ENCODE peak calls at places on chromosomes 12 and 14, in six cellular contexts. F, O, Y, S, U and P are unnamed samples.

GRCh38 chr14:73787760-73788508 is 63.7 kb upstream of the PTGR2 start:
- DNase-seq in F (no peak), O (no peak), Y (no peak), S (peak), U (peak), P (no peak)

GRCh38 chr14:94113908-94114588 is 3.5 kb downstream of the IFI27 start:
- DNase-seq in F (no peak), O (peak), Y (no peak), S (peak), U (no peak), P (no peak)

GRCh38 chr14:99440278-99440677 is 40.4 kb downstream of the SETD3 start:
- DNase-seq in F (no peak), O (no peak), Y (no peak), S (no peak), U (no peak), P (peak)

GRCh38 chr14:65334765-65335411 is 77.6 kb upstream of the FUT8 start:
- DNase-seq in F (peak), O (peak), Y (no peak), S (no peak), U (no peak), P (peak)

GRCh38 chr12:51128905-51129304 is 44.0 kb downstream of the TFCP2 start:
- DNase-seq in F (no peak), O (no peak), Y (no peak), S (peak), U (no peak), P (no peak)

GRCh38 chr12:16564675-16565074 is 41.3 kb downstream of the LMO3 start:
- DNase-seq in F (peak), O (no peak), Y (no peak), S (no peak), U (no peak), P (no peak)

GRCh38 chr14:31909977-31910376 is 167.1 kb upstream of the ARHGAP5 start:
- DNase-seq in F (no peak), O (no peak), Y (no peak), S (no peak), U (no peak), P (no peak)

GRCh38 chr12:117067016-117067415 is 32.2 kb downstream of the TESC start:
- DNase-seq in F (no peak), O (no peak), Y (no peak), S (no peak), U (no peak), P (no peak)

GRCh38 chr12:93773122-93773871 is 96.1 kb downstream of the CRADD start:
- DNase-seq in F (no peak), O (no peak), Y (no peak), S (peak), U (peak), P (peak)

GRCh38 chr14:38113546-38113945 is 94.2 kb upstream of the SSTR1 start:
- DNase-seq in F (no peak), O (no peak), Y (no peak), S (no peak), U (no peak), P (no peak)

GRCh38 chr12:106245767-106246166 is 2.1 kb downstream of the CKAP4 start:
- DNase-seq in F (peak), O (peak), Y (no peak), S (peak), U (peak), P (peak)

GRCh38 chr12:25960926-25961325 is 2.4 kb downstream of the RASSF8 start:
- DNase-seq in F (no peak), O (no peak), Y (no peak), S (peak), U (no peak), P (no peak)

GRCh38 chr14:35231207-35231755 is 60.9 kb upstream of the PSMA6 start:
- DNase-seq in F (no peak), O (no peak), Y (no peak), S (no peak), U (no peak), P (no peak)

GRCh38 chr12:643478-644292 is 19.6 kb downstream of the NINJ2 start:
- DNase-seq in F (peak), O (no peak), Y (no peak), S (no peak), U (no peak), P (no peak)

GRCh38 chr12:644293-644639 is 19.0 kb downstream of the NINJ2 start:
- DNase-seq in F (no peak), O (no peak), Y (no peak), S (no peak), U (no peak), P (no peak)

GRCh38 chr12:645563-646071 is 17.6 kb downstream of the NINJ2 start:
- DNase-seq in F (peak), O (no peak), Y (no peak), S (peak), U (peak), P (no peak)

GRCh38 chr12:644818-645552 is 18.3 kb downstream of the NINJ2 start:
- DNase-seq in F (no peak), O (no peak), Y (no peak), S (no peak), U (no peak), P (no peak)

DNA sequence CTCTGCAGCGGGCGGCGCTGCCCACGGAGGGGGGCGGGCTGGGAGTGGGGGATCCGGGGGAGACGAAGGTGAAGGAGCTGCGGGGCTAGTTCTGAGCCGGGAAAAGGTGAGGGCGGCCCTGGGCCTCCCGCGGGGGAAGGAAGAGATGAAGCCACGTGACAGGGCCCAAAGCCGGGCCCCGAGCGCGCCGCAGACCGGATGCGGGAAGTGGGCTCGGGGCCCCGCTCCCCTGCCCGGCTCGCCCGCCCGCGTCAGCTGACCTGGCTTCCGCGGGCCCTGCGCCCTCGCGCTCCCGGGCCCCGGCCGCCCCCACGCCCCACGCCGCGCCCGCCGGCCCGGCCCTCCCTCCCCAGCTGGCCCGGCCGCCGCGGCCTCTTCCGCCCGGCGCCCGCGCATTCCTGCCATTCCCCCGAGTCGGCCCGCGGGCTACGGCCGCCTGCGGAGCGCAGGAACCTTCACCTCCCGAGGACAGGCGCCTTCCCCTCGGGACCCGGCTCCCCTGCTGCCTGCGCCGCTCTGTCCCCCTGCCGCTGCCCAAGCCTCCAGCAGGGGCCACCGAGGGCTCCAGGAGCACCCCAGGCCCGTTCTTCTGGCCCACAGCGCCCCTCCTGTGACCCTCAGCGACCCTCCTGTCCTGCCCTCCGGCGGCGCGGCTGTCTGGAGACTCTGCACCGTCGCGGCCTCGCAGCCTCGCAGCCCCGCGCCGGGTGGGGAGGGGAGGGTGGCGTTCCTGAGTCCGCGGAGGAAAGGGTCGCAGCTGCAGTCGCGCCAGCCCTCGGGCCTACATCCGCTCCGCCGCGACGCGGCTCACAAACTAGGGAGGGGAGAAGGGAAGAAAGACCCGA is 20.4 kb downstream of the NINJ2 start:
- DNase-seq in F (peak), O (peak), Y (peak), S (peak), U (peak), P (peak)
- H2BK5ac ChIP-seq in F (peak), O (no peak), Y (peak), S (peak), U (peak), P (peak)

GRCh38 chr14:77158175-77158908 is 16.8 kb upstream of the ZDHHC22 start:
- DNase-seq in F (peak), O (peak), Y (peak), S (peak), U (peak), P (peak)
- H2BK120ac ChIP-seq in F (no peak), O (no peak), Y (no peak), S (peak), U (peak), P (no peak)

DNA sequence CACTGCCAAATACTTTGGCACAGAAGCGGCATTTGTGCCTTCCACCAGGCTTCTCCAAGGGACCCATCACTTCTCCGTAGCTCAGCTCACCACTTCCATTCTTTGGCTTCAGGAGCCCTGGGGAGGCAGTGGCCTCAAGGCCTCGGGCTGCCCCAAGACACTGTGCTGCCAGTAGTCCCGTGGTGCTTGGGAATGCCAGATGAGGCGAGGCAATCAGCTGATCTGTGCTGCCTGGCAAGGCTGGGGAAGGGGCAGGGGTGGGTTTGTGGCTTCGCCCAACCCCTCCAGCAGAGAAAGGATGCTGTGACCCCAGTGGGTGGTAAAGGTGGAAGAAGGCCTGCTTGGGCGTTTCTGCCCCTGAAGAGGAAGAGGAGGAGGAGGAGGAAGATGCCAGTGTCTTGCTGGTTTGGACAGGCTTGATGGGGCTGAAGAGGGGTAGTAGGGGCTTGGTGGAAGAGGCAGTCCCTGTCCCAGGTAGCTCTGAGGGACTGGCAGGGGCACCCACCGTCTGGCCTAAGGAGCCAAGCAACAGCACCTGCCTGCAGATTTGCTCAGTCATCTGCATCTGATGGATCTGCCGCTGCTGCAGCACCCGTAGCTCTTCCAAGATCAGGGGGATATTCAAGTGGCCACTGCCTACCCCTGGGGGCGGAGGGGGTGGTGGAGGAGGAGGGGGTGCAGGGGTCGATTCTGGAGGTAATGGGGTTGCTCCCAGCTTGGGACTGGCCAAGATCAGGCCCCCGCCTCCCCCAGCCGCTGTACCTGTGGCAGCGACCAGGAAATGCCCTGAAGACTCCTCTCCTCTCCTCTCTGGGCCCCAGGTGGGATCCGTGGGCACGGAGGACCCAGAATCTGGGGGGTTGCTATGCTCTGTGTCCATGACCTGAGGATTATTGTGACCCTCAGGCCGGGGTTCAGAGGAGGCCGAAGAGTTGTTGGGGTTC is 1.3 kb downstream of the SALL2 start:
- DNase-seq in F (no peak), O (no peak), Y (no peak), S (no peak), U (no peak), P (no peak)
- H3K9ac ChIP-seq in F (peak), O (peak), Y (peak), S (peak), U (no peak), P (no peak)

GRCh38 chr12:113852695-113853490 is 113.2 kb downstream of the RBM19 start:
- DNase-seq in F (no peak), O (no peak), Y (no peak), S (no peak), U (no peak), P (no peak)
- H2BK5ac ChIP-seq in F (no peak), O (no peak), Y (no peak), S (no peak), U (no peak), P (no peak)

DNA sequence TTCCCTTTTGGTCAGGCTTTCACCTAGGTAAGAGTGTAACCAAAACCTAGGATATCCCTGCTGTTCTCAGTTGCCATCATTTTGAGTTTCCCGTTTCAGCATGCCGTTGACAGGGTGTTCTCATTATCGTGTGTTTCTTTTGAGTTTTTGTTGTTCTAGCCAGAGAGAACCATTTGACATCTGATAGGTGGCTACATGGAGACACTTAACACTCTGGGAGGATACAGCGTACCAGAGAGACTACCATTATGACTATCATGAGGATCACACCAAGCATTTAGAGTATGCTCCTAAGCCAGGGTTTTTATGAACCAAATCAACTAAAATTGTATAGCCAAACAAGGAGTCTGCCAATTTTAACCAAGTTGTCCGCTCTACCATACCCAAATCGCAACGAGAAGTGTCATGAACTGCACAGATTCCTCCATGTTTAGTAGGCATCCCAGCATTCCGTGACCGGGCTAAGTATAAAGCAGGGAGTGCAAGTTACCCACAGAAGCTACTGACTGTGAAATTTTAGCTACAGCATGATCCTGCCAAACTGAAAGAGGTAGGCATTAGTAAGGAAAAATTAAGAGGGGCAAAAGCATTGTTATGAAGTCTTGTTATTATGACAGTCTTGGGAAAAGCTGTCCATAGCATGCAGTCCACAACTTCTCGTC is 48.8 kb downstream of the MARK3 start:
- DNase-seq in F (no peak), O (no peak), Y (no peak), S (no peak), U (no peak), P (no peak)
- H2BK120ac ChIP-seq in F (no peak), O (no peak), Y (no peak), S (no peak), U (no peak), P (no peak)

DNA sequence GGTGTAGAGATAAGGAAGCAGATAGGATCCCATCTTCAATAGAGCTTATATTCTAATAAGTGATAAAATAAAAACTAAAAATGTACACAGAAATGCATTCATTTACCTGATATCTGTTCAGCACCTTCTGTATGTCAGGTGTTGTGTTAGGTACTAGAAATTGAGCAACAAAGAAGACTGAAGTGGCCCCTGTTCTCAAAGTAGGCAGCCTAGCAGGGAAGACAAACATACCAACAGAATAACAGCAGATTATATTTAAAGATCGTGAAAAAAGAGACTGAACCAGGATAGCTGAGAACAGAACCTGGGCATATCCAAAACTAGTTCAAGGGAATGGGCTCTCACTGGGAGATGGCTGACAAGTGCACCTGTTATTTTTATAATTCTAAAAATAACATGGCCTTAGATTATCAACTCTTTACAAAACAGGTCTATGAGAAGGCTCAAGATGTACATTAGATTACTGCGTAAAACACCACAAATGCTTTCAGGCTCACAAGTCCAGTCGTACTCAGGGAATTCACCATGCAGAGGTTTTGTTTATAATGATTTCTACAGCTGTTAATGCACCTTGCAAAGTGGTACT is 16.3 kb downstream of the ANO6 start:
- DNase-seq in F (no peak), O (no peak), Y (no peak), S (peak), U (peak), P (no peak)
- H3K9ac ChIP-seq in F (no peak), O (no peak), Y (no peak), S (peak), U (peak), P (no peak)

GRCh38 chr14:103099081-103099732 is 4.7 kb downstream of the EXOC3L4 start:
- DNase-seq in F (no peak), O (no peak), Y (no peak), S (no peak), U (no peak), P (no peak)
- H2BK5ac ChIP-seq in F (no peak), O (no peak), Y (no peak), S (no peak), U (no peak), P (no peak)

DNA sequence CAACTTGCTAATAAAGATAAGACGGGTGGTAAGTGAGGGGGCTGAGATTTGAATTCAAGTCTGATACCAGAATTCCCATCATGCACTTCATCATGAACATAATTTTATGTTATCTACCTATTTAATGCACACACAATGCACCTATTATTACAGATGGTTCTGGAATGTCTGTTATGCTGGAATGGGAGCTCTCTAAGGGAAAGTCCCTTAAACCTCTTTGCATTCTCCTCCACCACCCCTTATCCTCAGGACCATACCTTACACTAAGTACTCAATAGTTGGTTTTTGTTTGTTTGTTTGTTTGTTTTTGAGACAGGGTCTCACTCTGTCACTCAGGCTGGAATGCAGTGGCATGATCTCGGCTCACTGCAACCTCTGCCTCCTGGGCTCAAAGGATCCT is 7.0 kb upstream of the MSI1 start:
- DNase-seq in F (no peak), O (no peak), Y (no peak), S (no peak), U (no peak), P (no peak)
- H2BK120ac ChIP-seq in F (no peak), O (no peak), Y (no peak), S (no peak), U (no peak), P (no peak)